ENCODE peak calls at places on chromosomes 7 and 10, in eight cellular contexts. Q is tibial nerve, J is ovary, Y is uterus, B is cardiac muscle cell, O is pancreas, N is psoas muscle, A is colonic mucosa. E is an unnamed sample.

GRCh38 chr10:28906440-28906839 is 229.1 kb downstream of the BAMBI start:
- DNase-seq in Q (no peak), B (no peak), N (no peak), Y (no peak), A (no peak), O (no peak), J (no peak), E (no peak)

GRCh38 chr7:157195868-157196267 is 57.1 kb downstream of the UBE3C start:
- DNase-seq in Q (no peak), N (no peak), O (no peak), Y (no peak), A (no peak), B (no peak), J (no peak), E (no peak)

GRCh38 chr7:155590215-155591023 is 44.1 kb upstream of the CNPY1 start:
- DNase-seq in N (no peak), J (peak; percentile 25), A (no peak), Q (no peak), O (no peak), Y (no peak), B (peak; percentile 45), E (no peak)

GRCh38 chr10:48774416-48775205 is 89.9 kb downstream of the WDFY4 start:
- DNase-seq in A (no peak), O (no peak), Q (no peak), J (no peak), Y (no peak), N (no peak), B (no peak), E (no peak)

GRCh38 chr7:47379629-47380324 is 202.1 kb downstream of the TNS3 start:
- DNase-seq in B (peak; percentile 71), Q (no peak), N (peak; percentile 58), O (peak; percentile 82), Y (peak; percentile 37), A (peak; percentile 79), J (peak; percentile 81), E (no peak)

GRCh38 chr10:34629120-34629519 is 186.0 kb downstream of the PARD3 start:
- DNase-seq in O (no peak), N (no peak), B (no peak), J (no peak), A (no peak), Q (no peak), Y (no peak), E (no peak)

GRCh38 chr10:98556061-98556460 is 109.3 kb upstream of the HPS1 start:
- DNase-seq in J (no peak), Y (no peak), O (no peak), B (no peak), A (no peak), N (no peak), Q (no peak), E (no peak)

GRCh38 chr7:101507791-101508252 is 121.3 kb downstream of the MYL10 start:
- DNase-seq in J (no peak), Y (peak; percentile 23), Q (no peak), A (peak; percentile 48), O (no peak), N (no peak), B (peak; percentile 77), E (no peak)

GRCh38 chr7:10662491-10662890 is 311.2 kb upstream of the PHF14 start:
- DNase-seq in O (no peak), J (no peak), A (no peak), Q (no peak), Y (no peak), N (no peak), B (no peak), E (no peak)

GRCh38 chr7:38186593-38187314 is 8.7 kb downstream of the STARD3NL start:
- DNase-seq in J (no peak), A (no peak), N (no peak), Q (no peak), Y (no peak), B (no peak), O (no peak), E (no peak)

GRCh38 chr10:78805176-78805575 is 263.6 kb upstream of the ZMIZ1 start:
- DNase-seq in B (peak; percentile 86), A (peak; percentile 42), O (no peak), Y (peak; percentile 88), Q (peak; percentile 66), N (peak; percentile 63), J (peak; percentile 66), E (peak; percentile 100)

GRCh38 chr10:70540089-70540788 is 61.7 kb downstream of the PALD1 start:
- DNase-seq in N (no peak), Q (no peak), A (no peak), B (peak; percentile 46), Y (no peak), O (no peak), J (peak; percentile 53), E (no peak)

GRCh38 chr10:29370612-29371092 is 81.8 kb downstream of the LYZL1 start:
- DNase-seq in B (no peak), Y (no peak), A (no peak), Q (no peak), J (no peak), N (no peak), O (no peak), E (no peak)

GRCh38 chr7:30977896-30978564 is 14.3 kb downstream of the GHRHR start:
- DNase-seq in Y (peak; percentile 10), J (no peak), A (peak; percentile 70), N (no peak), B (peak; percentile 65), O (peak; percentile 60), Q (no peak), E (no peak)

GRCh38 chr10:89278034-89278535 is 23.8 kb upstream of the IFIT2 start:
- DNase-seq in O (no peak), N (no peak), Q (peak; percentile 88), Y (peak; percentile 81), A (peak; percentile 40), B (no peak), J (no peak), E (peak; percentile 94)

GRCh38 chr7:140074780-140075179 is 12.0 kb upstream of the PARP12 start:
- DNase-seq in Y (no peak), O (no peak), A (no peak), Q (no peak), N (no peak), B (no peak), J (no peak), E (no peak)

GRCh38 chr7:505171-505570 is 14.5 kb downstream of the PDGFA start:
- DNase-seq in Y (no peak), B (no peak), A (no peak), N (peak; percentile 13), J (peak; percentile 30), Q (no peak), O (peak; percentile 59), E (no peak)

GRCh38 chr7:504221-505081 is 15.2 kb downstream of the PDGFA start:
- DNase-seq in B (no peak), Q (no peak), J (peak; percentile 27), A (peak; percentile 68), N (peak; percentile 11), Y (no peak), O (peak; percentile 77), E (no peak)

GRCh38 chr7:503046-503574 is 16.5 kb downstream of the PDGFA start:
- DNase-seq in J (peak; percentile 21), N (peak; percentile 12), Y (no peak), B (no peak), A (no peak), Q (no peak), O (no peak), E (no peak)

GRCh38 chr7:502296-502695 is 17.4 kb downstream of the PDGFA start:
- DNase-seq in Y (no peak), A (no peak), O (peak; percentile 48), B (no peak), J (no peak), Q (no peak), N (peak; percentile 8), E (no peak)

DNA sequence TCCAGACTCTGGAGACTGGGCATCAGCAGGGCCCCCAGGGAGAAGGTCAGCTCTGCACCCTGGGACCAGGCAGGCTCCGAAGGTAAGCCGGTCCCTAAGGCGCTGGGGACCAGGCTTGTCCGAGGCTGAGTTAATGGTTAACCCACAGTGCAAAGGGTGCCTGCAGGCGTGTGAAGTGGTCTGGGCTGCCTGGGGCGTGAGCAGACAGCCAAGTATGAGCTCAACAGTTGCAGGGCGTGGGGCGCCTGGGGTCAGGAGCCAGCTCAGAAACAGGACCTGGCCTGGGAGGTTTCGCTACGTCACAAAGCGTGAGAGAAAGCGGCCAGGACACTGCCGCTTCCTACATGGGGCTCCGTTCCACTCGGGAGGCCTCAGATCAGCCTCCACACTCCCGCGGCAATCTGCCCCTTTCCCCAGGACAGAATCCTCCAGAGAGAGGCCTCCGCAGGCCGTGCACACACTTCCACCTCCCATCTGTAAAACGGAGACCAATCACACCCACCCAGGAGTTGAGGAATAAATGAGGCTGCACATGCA is 16.0 kb downstream of the PDGFA start:
- DNase-seq in Q (no peak), N (peak; percentile 53), O (peak; percentile 96), A (peak; percentile 95), B (no peak), J (peak; percentile 22), Y (no peak), E (no peak)
- H3K4me3 ChIP-seq in Q (no peak overlapping the region), N (no peak overlapping the region), O (no peak overlapping the region), A (no peak overlapping the region), B (no peak overlapping the region), J (no peak overlapping the region), Y (no peak overlapping the region), E (no peak overlapping the region)

GRCh38 chr7:55188590-55189446 is 170.0 kb downstream of the EGFR start:
- DNase-seq in B (no peak), A (peak; percentile 55), J (no peak), N (no peak), O (no peak), Q (no peak), Y (no peak), E (no peak)
- H3K36me3 ChIP-seq in B (no peaks in the 10 kb centered on the region), A (no peaks in the 10 kb centered on the region), J (no peaks in the 10 kb centered on the region), N (peaks cover 23% of the 10 kb centered on the region), O (no peaks in the 10 kb centered on the region), Q (no peaks in the 10 kb centered on the region), Y (no peaks in the 10 kb centered on the region), E (peaks cover 9% of the 10 kb centered on the region)

DNA sequence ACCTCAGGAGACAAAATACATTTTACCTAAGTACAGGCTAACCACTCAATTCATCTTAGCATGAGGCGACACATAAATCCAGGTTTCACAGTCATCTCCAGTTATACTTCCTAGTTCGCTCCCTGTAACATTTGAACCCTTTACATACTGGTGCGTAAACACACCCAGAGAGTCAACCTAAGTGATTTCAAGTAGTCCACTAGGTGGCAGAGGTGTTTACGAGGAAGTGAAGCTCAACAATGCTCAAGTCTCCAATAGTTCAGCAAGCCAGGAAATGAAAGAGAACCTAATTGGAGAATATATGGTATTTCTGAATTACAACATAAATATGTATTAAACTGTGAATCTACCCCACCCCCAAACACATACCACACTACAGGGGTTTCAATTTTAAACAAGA is 76.3 kb upstream of the ABCB5 start:
- DNase-seq in Q (no peak), J (no peak), Y (no peak), N (no peak), B (no peak), O (no peak), A (no peak), E (no peak)
- TF ChIP-seq CTCF in Q (no peak), J (no peak), Y (no peak), N (no peak), B (no peak), O (no peak), A (no peak), E (no peak)

DNA sequence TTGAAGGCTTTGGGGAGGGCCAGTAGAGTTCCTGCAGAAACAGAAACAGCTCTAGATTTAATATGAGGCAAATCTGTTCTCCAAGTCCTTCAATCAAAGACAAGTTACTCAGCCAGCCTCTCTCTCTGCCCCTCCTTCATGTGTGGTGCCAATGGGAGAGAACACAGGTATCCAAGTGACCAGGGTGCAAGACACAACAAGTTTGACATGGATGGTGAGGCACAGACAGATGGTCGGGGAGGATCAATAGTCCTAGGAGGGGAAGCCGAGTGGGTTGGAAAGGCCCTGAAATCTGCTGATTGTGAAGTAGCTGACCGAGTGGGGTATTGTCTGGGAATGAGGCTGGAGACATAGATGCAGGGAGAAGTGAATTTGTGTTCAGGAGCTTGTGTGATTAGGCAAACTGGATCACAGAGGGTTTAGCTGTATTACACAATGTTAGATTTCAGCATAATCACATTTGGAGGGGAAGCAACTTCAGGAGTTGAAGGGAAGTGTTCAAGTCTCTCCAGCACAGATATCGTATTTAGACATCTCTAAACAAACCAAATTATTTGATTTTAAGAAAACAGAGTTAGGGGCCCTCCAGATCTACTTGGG is 1.5 kb downstream of the GIMAP1 start:
- DNase-seq in J (no peak), B (no peak), A (no peak), Q (no peak), Y (no peak), O (no peak), N (no peak), E (no peak)
- H3K4me3 ChIP-seq in J (no peak overlapping the region), B (no peak overlapping the region), A (no peak overlapping the region), Q (peak overlapping the region; percentile 24), Y (peak overlapping the region; percentile 9), O (no peak overlapping the region), N (peak overlapping the region; percentile 60), E (no peak overlapping the region)

E was measured in BJ.